ENCODE peak calls at places on chromosome 16, in eight cellular contexts. V is cardiac fibroblast, W is brain microvascular endothelial cell, I is IMR-90, S is Panc1, R is astrocyte of the spinal cord, U is upper lobe of right lung, Z is fibroblast of mammary gland. J is an unnamed sample.

GRCh38 chr16:4933433-4933832 is 3.5 kb downstream of the PPL start:
- DNase-seq in Z (no peak), U (no peak), W (no peak), R (no peak), S (no peak), V (no peak), I (no peak), J (no peak)

GRCh38 chr16:53220585-53220984 is 165.8 kb downstream of the CHD9 start:
- DNase-seq in W (peak), S (no peak), I (peak), Z (peak), U (no peak), R (peak), V (peak), J (no peak)

GRCh38 chr16:20897253-20897896 is 2.8 kb downstream of the DCUN1D3 start:
- DNase-seq in Z (peak), U (no peak), I (peak), W (peak), R (peak), V (peak), S (no peak), J (no peak)

GRCh38 chr16:29310852-29311314 is 95.6 kb downstream of the NPIPB11 start:
- DNase-seq in U (no peak), I (no peak), W (no peak), S (no peak), V (no peak), Z (peak), R (no peak), J (peak)

GRCh38 chr16:87361916-87362619 is 21.5 kb downstream of the FBXO31 start:
- DNase-seq in I (no peak), R (peak), W (peak), Z (no peak), S (no peak), V (no peak), U (no peak), J (no peak)

GRCh38 chr16:22260490-22260889 is 36.7 kb upstream of the POLR3E start:
- DNase-seq in Z (no peak), I (no peak), S (no peak), R (no peak), V (no peak), W (no peak), U (no peak), J (no peak)

GRCh38 chr16:68296693-68297092 is 14.1 kb downstream of the SLC7A6OS start:
- DNase-seq in U (no peak), Z (no peak), V (no peak), I (no peak), S (no peak), W (no peak), R (no peak), J (no peak)

GRCh38 chr16:49282690-49283375 is 1.2 kb upstream of the CBLN1 start:
- DNase-seq in I (no peak), W (no peak), Z (no peak), R (no peak), U (no peak), V (peak), S (no peak), J (no peak)

GRCh38 chr16:65415460-65415859 is 293.6 kb upstream of the CDH11 start:
- DNase-seq in R (peak), I (peak), U (no peak), W (peak), V (no peak), S (no peak), Z (peak), J (no peak)

GRCh38 chr16:70444249-70445063 is 5.6 kb upstream of the ST3GAL2 start:
- DNase-seq in V (no peak), Z (no peak), I (no peak), W (no peak), R (no peak), U (no peak), S (no peak), J (no peak)

GRCh38 chr16:10964891-10965326 is 20.5 kb downstream of the CLEC16A start:
- DNase-seq in Z (no peak), R (no peak), U (no peak), W (no peak), I (no peak), V (peak), S (no peak), J (no peak)

GRCh38 chr16:72554935-72555334 is 383.0 kb upstream of the PMFBP1 start:
- DNase-seq in Z (peak), I (peak), R (no peak), V (peak), U (no peak), W (peak), S (no peak), J (no peak)

GRCh38 chr16:3509470-3509928 is 8.7 kb downstream of the CLUAP1 start:
- DNase-seq in Z (no peak), R (peak), U (peak), S (no peak), I (no peak), W (no peak), V (no peak), J (no peak)

GRCh38 chr16:64627781-64628180 is 494.1 kb downstream of the CDH11 start:
- DNase-seq in U (peak), R (no peak), V (no peak), S (no peak), I (no peak), Z (no peak), W (no peak), J (no peak)

GRCh38 chr16:2159052-2159838 is 3.7 kb downstream of the TRAF7 start:
- DNase-seq in Z (peak), R (peak), W (peak), S (no peak), U (no peak), V (peak), I (peak), J (no peak)

GRCh38 chr16:48444574-48444973 is 59.4 kb upstream of the SIAH1 start:
- DNase-seq in U (no peak), S (peak), I (peak), V (peak), Z (peak), R (peak), W (peak), J (no peak)

GRCh38 chr16:75916431-75916830 is 190.1 kb upstream of the CPHXL start:
- DNase-seq in I (no peak), U (no peak), W (no peak), V (no peak), Z (no peak), R (no peak), S (no peak), J (no peak)

GRCh38 chr16:27769561-27770222 is 219.7 kb downstream of the KATNIP start:
- DNase-seq in S (no peak), R (peak), I (peak), U (peak), W (peak), V (peak), Z (peak), J (no peak)

GRCh38 chr16:77406680-77407079 is 28.2 kb downstream of the ADAMTS18 start:
- DNase-seq in R (peak), I (peak), Z (peak), S (no peak), U (no peak), W (peak), V (peak), J (no peak)

GRCh38 chr16:47887496-47887895 is 268.3 kb downstream of the ABCC12 start:
- DNase-seq in U (no peak), I (peak), V (peak), Z (no peak), S (no peak), W (no peak), R (peak), J (no peak)

GRCh38 chr16:48734220-48734619 is 124.2 kb upstream of the N4BP1 start:
- DNase-seq in S (no peak), U (no peak), V (no peak), W (no peak), I (no peak), R (no peak), Z (no peak), J (no peak)

GRCh38 chr16:55035037-55035436 is 104.4 kb downstream of the IRX5 start:
- DNase-seq in I (no peak), W (peak), S (no peak), V (peak), Z (peak), U (no peak), R (no peak), J (no peak)

GRCh38 chr16:87924041-87924851 is 12.1 kb downstream of the CA5A start:
- DNase-seq in S (no peak), R (no peak), I (no peak), W (no peak), V (no peak), U (no peak), Z (no peak), J (no peak)

GRCh38 chr16:89455692-89456091 is 34.7 kb downstream of the ANKRD11 start:
- DNase-seq in V (no peak), W (no peak), U (no peak), R (no peak), S (no peak), I (no peak), Z (no peak), J (no peak)

GRCh38 chr16:80932725-80933124 is 74.0 kb downstream of the CMC2 start:
- DNase-seq in Z (peak), S (no peak), R (peak), U (no peak), I (peak), V (peak), W (peak), J (no peak)

GRCh38 chr16:88566158-88566557 is 4.0 kb upstream of the ZC3H18 start:
- DNase-seq in R (peak), Z (peak), S (no peak), V (peak), U (no peak), W (peak), I (peak), J (no peak)

GRCh38 chr16:85552980-85553435 is 60.1 kb upstream of the GSE1 start:
- DNase-seq in V (no peak), I (no peak), S (no peak), Z (no peak), R (no peak), W (no peak), U (peak), J (no peak)

GRCh38 chr16:85555549-85556455 is 57.3 kb upstream of the GSE1 start:
- DNase-seq in S (no peak), V (peak), U (peak), I (no peak), Z (peak), W (peak), R (peak), J (no peak)

GRCh38 chr16:85553436-85554113 is 59.5 kb upstream of the GSE1 start:
- DNase-seq in R (peak), S (no peak), W (no peak), U (peak), V (peak), I (peak), Z (peak), J (no peak)

GRCh38 chr16:85554791-85555548 is 58.2 kb upstream of the GSE1 start:
- DNase-seq in U (peak), I (peak), W (peak), R (peak), S (no peak), Z (peak), V (peak), J (no peak)

DNA sequence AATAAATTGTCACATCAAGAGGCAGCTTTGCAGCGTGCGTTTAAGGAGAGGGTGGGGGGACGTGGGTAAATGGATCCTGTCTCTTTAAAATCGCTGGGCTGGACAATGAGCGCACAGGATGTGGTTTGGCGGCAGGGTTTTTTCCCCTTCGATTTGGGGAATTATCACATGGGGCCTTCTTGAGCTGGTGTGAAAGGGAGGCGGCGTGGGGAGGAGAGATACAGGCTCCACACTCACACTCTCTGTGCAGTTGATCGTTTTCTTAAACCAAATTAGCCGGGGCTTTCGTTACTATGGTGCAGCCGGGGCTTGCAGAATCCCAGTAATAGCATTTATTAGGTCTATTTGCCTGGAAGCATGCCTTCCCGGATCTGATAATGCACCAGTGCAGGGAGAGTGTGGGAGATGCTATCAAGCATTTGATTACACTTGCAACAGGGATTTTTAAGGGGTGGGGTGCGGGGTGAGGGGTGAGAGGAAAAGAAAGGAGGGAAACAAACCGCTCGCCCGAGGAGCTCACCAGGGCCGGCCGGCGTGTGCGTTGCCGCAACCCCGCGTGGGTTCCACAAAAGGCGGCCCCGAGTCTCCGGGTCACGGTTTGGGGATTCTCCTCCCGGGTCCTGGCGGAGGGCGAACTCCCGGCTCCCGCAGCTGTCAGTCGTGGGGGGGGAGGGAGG is 58.9 kb upstream of the GSE1 start:
- DNase-seq in W (peak), R (peak), Z (peak), S (no peak), I (peak), U (peak), V (peak), J (peak)
- TF ChIP-seq CTCF in W (no peak), R (no peak), Z (no peak), S (no peak), I (no peak), U (no peak), V (no peak), J (no peak)

GRCh38 chr16:732332-732731 is 5.4 kb downstream of the HAGHL start:
- DNase-seq in S (no peak), R (no peak), U (no peak), V (no peak), I (no peak), W (no peak), Z (no peak), J (no peak)

GRCh38 chr16:732936-733335 is 6.0 kb downstream of the HAGHL start:
- DNase-seq in V (no peak), I (peak), Z (no peak), S (no peak), U (peak), W (no peak), R (no peak), J (no peak)

GRCh38 chr16:734208-734980 is 6.4 kb downstream of the CIAO3 start:
- DNase-seq in W (no peak), S (no peak), V (no peak), R (no peak), U (no peak), Z (no peak), I (no peak), J (no peak)

GRCh38 chr16:734981-735881 is 5.6 kb downstream of the CIAO3 start:
- DNase-seq in W (no peak), V (no peak), S (no peak), Z (no peak), R (no peak), I (no peak), U (no peak), J (no peak)

DNA sequence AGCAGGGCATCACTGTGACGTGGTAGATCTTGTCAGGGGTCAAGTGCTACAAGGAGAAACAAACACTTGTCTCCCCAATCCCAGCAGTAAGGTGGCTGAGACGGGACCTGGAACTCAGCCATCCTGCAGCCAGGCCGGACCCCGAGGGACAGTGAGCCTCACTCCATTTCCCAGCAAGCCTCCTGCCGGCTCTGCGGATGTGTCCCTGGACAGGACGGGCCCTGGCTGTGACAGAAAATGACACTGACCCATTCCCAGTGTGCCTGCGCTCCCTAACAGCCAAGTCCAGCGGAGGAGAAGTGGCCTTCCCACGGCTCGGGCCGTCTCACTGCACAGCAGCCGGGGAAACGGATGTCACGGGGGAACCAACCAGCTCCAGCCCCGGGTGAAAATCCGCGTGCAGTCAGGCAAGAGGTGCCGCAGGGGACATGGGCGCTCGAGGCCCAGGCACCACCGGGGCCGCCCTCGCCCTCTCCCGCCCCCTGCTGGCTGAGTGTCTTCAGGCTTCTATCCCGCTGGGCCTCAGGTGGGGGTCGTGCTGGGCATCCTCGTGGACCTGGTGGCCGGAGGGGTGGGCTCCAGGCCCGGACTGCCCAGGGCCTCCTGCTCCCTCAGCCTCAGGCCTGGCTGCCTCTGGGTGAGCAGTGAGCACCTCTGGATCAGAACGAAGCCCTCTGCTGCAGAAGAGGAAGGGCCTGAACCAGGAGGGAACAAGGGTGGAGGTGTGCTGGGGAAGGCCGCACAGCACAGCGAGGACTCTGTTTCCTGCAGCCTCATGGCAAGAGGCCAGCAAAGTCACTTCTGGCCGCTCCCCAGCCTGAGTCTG is 6.7 kb downstream of the HAGHL start:
- DNase-seq in I (no peak), Z (no peak), S (no peak), V (no peak), W (no peak), U (no peak), R (no peak), J (no peak)
- TF ChIP-seq CTCF in I (peak), Z (no peak), S (peak), V (peak), W (no peak), U (peak), R (peak), J (no peak)

DNA sequence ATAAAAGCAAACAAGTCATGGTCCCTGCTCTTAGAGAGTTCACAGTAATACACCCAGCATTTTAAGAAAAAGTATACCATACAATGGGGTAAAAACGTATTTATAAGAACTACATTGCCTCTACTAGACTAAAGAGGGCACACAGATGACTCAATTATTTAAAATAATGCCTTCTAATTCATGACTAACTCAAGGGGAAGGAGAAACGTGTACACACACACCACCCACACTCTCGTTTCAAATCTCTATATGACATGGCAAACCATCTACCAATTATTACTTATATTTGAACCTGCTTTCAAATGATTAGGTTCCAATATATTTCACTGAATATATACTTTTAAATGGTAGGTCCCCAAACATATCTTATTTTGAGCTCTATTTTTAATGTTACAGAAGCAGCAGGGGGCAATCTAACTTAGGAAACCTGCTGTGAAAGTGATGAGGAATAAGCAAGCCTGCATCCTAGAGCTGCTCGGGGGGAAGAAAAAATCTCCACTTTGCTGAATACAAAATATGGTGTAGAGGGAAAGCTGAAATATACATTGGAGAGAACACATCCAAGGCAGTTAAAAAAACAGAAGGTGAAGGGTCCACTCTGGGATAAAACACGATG is 232.4 kb upstream of the PSMD7 start:
- DNase-seq in S (no peak), W (no peak), Z (peak), V (no peak), U (no peak), R (no peak), I (peak), J (no peak)
- TF ChIP-seq CTCF in S (no peak), W (no peak), Z (no peak), V (no peak), U (peak), R (no peak), I (peak), J (peak)

DNA sequence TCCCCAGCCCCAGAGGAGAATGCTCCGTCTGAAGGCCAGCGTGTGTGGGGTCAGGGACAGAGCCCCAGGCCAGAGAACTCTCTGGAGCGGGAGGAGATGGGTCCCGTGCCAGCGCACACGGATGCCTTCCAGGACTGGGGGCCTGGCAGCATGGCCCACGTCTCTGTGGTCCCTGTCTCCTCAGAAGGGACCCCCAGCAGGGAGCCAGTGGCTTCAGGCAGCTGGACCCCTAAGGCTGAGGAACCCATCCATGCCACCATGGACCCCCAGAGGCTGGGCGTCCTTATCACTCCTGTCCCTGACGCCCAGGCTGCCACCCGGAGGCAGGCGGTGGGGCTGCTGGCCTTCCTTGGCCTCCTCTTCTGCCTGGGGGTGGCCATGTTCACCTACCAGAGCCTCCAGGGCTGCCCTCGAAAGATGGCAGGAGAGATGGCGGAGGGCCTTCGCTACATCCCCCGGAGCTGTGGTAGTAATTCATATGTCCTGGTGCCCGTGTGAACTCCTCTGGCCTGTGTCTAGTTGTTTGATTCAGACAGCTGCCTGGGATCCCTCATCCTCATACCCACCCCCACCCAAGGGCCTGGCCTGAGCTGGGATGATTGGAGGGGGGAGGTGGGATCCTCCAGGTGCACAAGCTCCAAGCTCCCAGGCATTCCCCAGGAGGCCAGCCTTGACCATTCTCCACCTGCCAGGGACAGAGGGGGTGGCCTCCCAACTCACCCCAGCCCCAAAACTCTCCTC is 10.4 kb downstream of the CX3CL1 start:
- DNase-seq in Z (no peak), I (no peak), W (no peak), S (no peak), U (no peak), V (no peak), R (no peak), J (no peak)
- TF ChIP-seq CTCF in Z (no peak), I (no peak), W (no peak), S (peak), U (no peak), V (peak), R (no peak), J (no peak)